ENCODE peak calls at places on chromosomes 13 and 19, in four cellular contexts. H is WTC11, E is HEK293T, P is K562. Z is an unnamed sample.

GRCh38 chr13:106348032-106348431 is 187.4 kb downstream of the EFNB2 start:
- DNase-seq in E (no peak), P (no peak), H (no peak), Z (no peak)

GRCh38 chr13:108033800-108034707 is 181.3 kb downstream of the LIG4 start:
- DNase-seq in E (no peak), H (no peak), P (no peak), Z (peak; percentile 18)

GRCh38 chr13:32501058-32501457 is 37.5 kb downstream of the N4BP2L2 start:
- DNase-seq in H (no peak), P (no peak), E (no peak), Z (no peak)

GRCh38 chr13:72808917-72809500 is 27.1 kb downstream of the PIBF1 start:
- DNase-seq in P (peak; percentile 12), H (no peak), E (peak; percentile 31), Z (peak; percentile 9)

GRCh38 chr19:16113727-16114126 is 2.0 kb downstream of the RAB8A start:
- DNase-seq in H (no peak), P (no peak), E (no peak), Z (no peak)

GRCh38 chr13:98843482-98843877 is 91.0 kb upstream of the SLC15A1 start:
- DNase-seq in P (no peak), H (no peak), E (no peak), Z (no peak)

GRCh38 chr13:31968473-31968872 is 63.1 kb upstream of the FRY start:
- DNase-seq in P (no peak), E (no peak), H (no peak), Z (no peak)

GRCh38 chr13:111210488-111210887 is 95.4 kb downstream of the ARHGEF7 start:
- DNase-seq in H (no peak), P (no peak), E (no peak), Z (no peak)

GRCh38 chr19:18294467-18294864 is 13.0 kb upstream of the JUND start:
- DNase-seq in P (peak; percentile 31), E (no peak), H (peak; percentile 48), Z (no peak)

GRCh38 chr19:15863272-15863671 is 34.6 kb downstream of the CYP4F2 start:
- DNase-seq in H (no peak), P (peak; percentile 47), E (no peak), Z (no peak)

GRCh38 chr13:73809561-73809960 is 324.6 kb downstream of the KLF12 start:
- DNase-seq in E (no peak), P (no peak), H (no peak), Z (no peak)

GRCh38 chr13:76965759-76966421 is 17.6 kb downstream of the ACOD1 start:
- DNase-seq in P (no peak), H (no peak), E (peak; percentile 63), Z (no peak)

GRCh38 chr19:869245-870177 is 10.0 kb downstream of the CFD start:
- DNase-seq in H (no peak), P (no peak), E (no peak), Z (no peak)

GRCh38 chr19:18251587-18252369 is 22.5 kb downstream of the IQCN start:
- DNase-seq in E (peak; percentile 82), H (peak; percentile 93), P (peak; percentile 80), Z (peak; percentile 56)

GRCh38 chr19:57888494-57889231 is at the start of gene ZNF814:
- DNase-seq in E (no peak), P (peak; percentile 24), H (peak; percentile 94), Z (no peak)

GRCh38 chr13:28805193-28805819 is 14.8 kb upstream of the MTUS2 start:
- DNase-seq in H (peak; percentile 83), P (peak; percentile 20), E (peak; percentile 25), Z (no peak)
- TF ChIP-seq ELF4 in H (no peak), P (no peak), E (no peak), Z (no peak)

GRCh38 chr13:46600943-46601311 is 48.0 kb downstream of the LRCH1 start:
- DNase-seq in E (no peak), H (no peak), P (no peak), Z (no peak)
- TF ChIP-seq ELF4 in E (no peak), H (no peak), P (no peak), Z (no peak)

DNA sequence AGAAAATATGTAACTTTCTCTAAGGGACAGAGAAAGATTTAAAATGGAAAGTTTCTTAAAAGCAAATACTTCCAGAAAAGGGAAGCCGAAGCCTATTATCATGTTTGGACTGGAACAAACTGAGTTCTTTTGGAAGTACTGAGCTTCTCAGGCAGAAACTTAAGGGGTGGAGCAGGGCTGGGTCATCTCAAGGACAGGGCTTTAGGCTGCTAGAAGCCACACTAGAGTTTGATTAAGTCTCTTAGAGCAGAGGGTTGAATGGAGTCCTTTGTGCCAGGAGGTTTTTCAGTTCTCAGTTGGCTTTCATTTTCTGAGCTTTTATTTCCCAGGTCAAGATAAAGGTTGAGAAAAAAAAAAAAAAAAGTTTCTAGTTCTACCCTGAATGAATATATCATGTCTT is 432.7 kb downstream of the SLITRK5 start:
- DNase-seq in E (no peak), P (no peak), H (no peak), Z (no peak)
- TF ChIP-seq ELF4 in E (no peak), P (no peak), H (no peak), Z (no peak)

GRCh38 chr19:52397310-52398090 is at the start of gene ZNF528:
- DNase-seq in H (peak; percentile 91), P (peak; percentile 88), E (peak; percentile 36), Z (peak; percentile 89)
- TF ChIP-seq ELF4 in H (no peak), P (no peak), E (no peak), Z (peak; percentile 95)

GRCh38 chr19:29967623-29968022 is 25.6 kb downstream of the URI1 start:
- DNase-seq in H (no peak), E (no peak), P (no peak), Z (no peak)

GRCh38 chr19:29965529-29965928 is 23.5 kb downstream of the URI1 start:
- DNase-seq in E (no peak), P (no peak), H (no peak), Z (no peak)

GRCh38 chr19:29963576-29963975 is 21.5 kb downstream of the URI1 start:
- DNase-seq in H (no peak), E (no peak), P (no peak), Z (no peak)

GRCh38 chr19:29964171-29964570 is 22.1 kb downstream of the URI1 start:
- DNase-seq in H (no peak), P (no peak), E (no peak), Z (no peak)

GRCh38 chr19:29966594-29967249 is 24.7 kb downstream of the URI1 start:
- DNase-seq in E (no peak), H (no peak), P (no peak), Z (peak; percentile 10)
- TF ChIP-seq ELF4 in E (no peak), H (no peak), P (no peak), Z (no peak)

DNA sequence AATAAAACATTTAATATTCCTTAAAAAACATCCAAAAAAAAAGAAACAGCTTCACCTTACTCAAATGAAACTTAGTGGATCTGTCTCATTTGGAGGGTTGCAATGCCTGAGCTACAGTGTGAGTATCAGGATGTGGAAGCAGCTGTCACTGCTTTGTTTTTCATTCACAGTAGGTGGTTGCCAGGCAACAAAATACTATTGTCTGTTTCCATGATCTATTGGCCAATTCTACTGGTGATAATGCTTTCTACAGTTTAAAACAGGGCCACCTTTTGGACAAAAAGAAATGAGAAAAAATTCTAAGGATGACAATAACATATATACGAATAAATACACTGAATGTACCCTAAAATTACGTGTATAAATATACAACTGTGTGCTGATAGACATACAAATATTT is 3.0 kb downstream of the ENOX1 start:
- DNase-seq in P (no peak), E (no peak), H (no peak), Z (no peak)
- TF ChIP-seq ELF4 in P (no peak), E (no peak), H (no peak), Z (no peak)

GRCh38 chr13:28704282-28704681 is 14.5 kb downstream of the SLC46A3 start:
- DNase-seq in E (no peak), H (no peak), P (no peak), Z (no peak)

GRCh38 chr13:28710161-28710560 is 8.6 kb downstream of the SLC46A3 start:
- DNase-seq in P (no peak), E (no peak), H (no peak), Z (no peak)

GRCh38 chr13:28705734-28706133 is 13.0 kb downstream of the SLC46A3 start:
- DNase-seq in P (no peak), E (no peak), H (no peak), Z (no peak)

GRCh38 chr13:28704919-28705318 is 13.9 kb downstream of the SLC46A3 start:
- DNase-seq in H (no peak), E (no peak), P (no peak), Z (no peak)

GRCh38 chr13:28707629-28708427 is 10.9 kb downstream of the SLC46A3 start:
- DNase-seq in P (no peak), H (no peak), E (no peak), Z (no peak)
- TF ChIP-seq ELF4 in P (no peak), H (no peak), E (no peak), Z (no peak)

GRCh38 chr13:27131202-27131623 is 40.4 kb downstream of the USP12 start:
- DNase-seq in E (no peak), H (no peak), P (peak; percentile 33), Z (no peak)
- TF ChIP-seq ELF4 in E (no peak), H (no peak), P (no peak), Z (no peak)

GRCh38 chr13:36166051-36166450 is 34.9 kb upstream of the DCLK1 start:
- DNase-seq in H (no peak), P (no peak), E (no peak), Z (no peak)

GRCh38 chr13:36158606-36159005 is 27.4 kb upstream of the DCLK1 start:
- DNase-seq in H (no peak), P (no peak), E (no peak), Z (no peak)

GRCh38 chr13:36160297-36160696 is 29.1 kb upstream of the DCLK1 start:
- DNase-seq in P (no peak), E (no peak), H (no peak), Z (no peak)

GRCh38 chr13:36163303-36163702 is 32.1 kb upstream of the DCLK1 start:
- DNase-seq in E (no peak), H (no peak), P (no peak), Z (no peak)

GRCh38 chr13:36163809-36164308 is 32.7 kb upstream of the DCLK1 start:
- DNase-seq in E (peak; percentile 63), H (no peak), P (no peak), Z (no peak)
- TF ChIP-seq ELF4 in E (no peak), H (no peak), P (no peak), Z (no peak)

Z was measured in HepG2.